ENCODE peak calls at places on chromosome 6, in seven cellular contexts. I is GM06990, A is cardiac muscle cell, U is Caco-2, R is upper lobe of right lung, H is fibroblast of the aortic adventitia, O is fibroblast of pulmonary artery. Q is an unnamed sample.
A peak's percentile ranks its signal among the peaks of the same experiment; 100 is the strongest.

GRCh38 chr6:153045271-153045670 is 42.8 kb upstream of the MTRF1L start:
- DNase-seq in O (no peak), U (no peak), H (no peak), I (no peak), A (no peak), R (no peak), Q (no peak)

GRCh38 chr6:96436398-96436797 is 85.2 kb upstream of the UFL1 start:
- DNase-seq in O (no peak), U (no peak), I (no peak), A (no peak), R (no peak), H (no peak), Q (no peak)

GRCh38 chr6:47680056-47680455 is 18.3 kb upstream of the ADGRF4 start:
- DNase-seq in H (no peak), I (no peak), O (no peak), A (no peak), U (peak; percentile 23), R (no peak), Q (no peak)

GRCh38 chr6:4157506-4157905 is 22.1 kb upstream of the ECI2 start:
- DNase-seq in A (no peak), H (no peak), I (no peak), O (no peak), R (no peak), U (no peak), Q (no peak)

GRCh38 chr6:21263531-21264287 is 329.8 kb upstream of the SOX4 start:
- DNase-seq in I (no peak), R (no peak), O (no peak), U (no peak), H (no peak), A (no peak), Q (no peak)

GRCh38 chr6:18226451-18226850 is 37.9 kb downstream of the DEK start:
- DNase-seq in I (no peak), H (peak; percentile 7), O (peak; percentile 7), A (no peak), R (no peak), U (no peak), Q (peak; percentile 65)

GRCh38 chr6:31203345-31203979 is 33.0 kb upstream of the POU5F1 start:
- DNase-seq in A (no peak), U (peak; percentile 52), H (peak; percentile 39), I (peak; percentile 71), O (peak; percentile 26), R (no peak), Q (peak; percentile 38)

GRCh38 chr6:149750136-149750609 is 632 bp downstream of the PCMT1 start:
- DNase-seq in R (no peak), I (no peak), U (peak; percentile 83), H (peak; percentile 44), A (peak; percentile 64), O (peak; percentile 38), Q (peak; percentile 30)

GRCh38 chr6:149934249-149935156 is 7.3 kb upstream of the ULBP2 start:
- DNase-seq in U (peak; percentile 69), A (peak; percentile 67), O (peak; percentile 84), I (no peak), R (no peak), H (peak; percentile 83), Q (peak; percentile 86)

GRCh38 chr6:23663652-23664051 is 462.4 kb upstream of the NRSN1 start:
- DNase-seq in O (no peak), I (no peak), R (no peak), U (no peak), A (no peak), H (no peak), Q (no peak)

GRCh38 chr6:149862901-149863595 is 1.1 kb downstream of the LRP11 start:
- DNase-seq in I (peak; percentile 37), A (peak; percentile 81), H (peak; percentile 73), O (peak; percentile 66), R (peak; percentile 89), U (peak; percentile 66), Q (peak; percentile 73)

GRCh38 chr6:11727995-11728961 is 50.3 kb downstream of the ADTRP start:
- DNase-seq in H (no peak), U (no peak), A (no peak), I (no peak), R (no peak), O (no peak), Q (no peak)

GRCh38 chr6:47631248-47632196 is 66.9 kb upstream of the ADGRF4 start:
- DNase-seq in O (peak; percentile 71), R (no peak), H (peak; percentile 77), I (peak; percentile 34), A (peak; percentile 51), U (peak; percentile 53), Q (peak; percentile 48)

GRCh38 chr6:134589512-134589911 is 271.6 kb upstream of the SGK1 start:
- DNase-seq in A (no peak), O (peak; percentile 99), I (no peak), H (peak; percentile 99), R (no peak), U (no peak), Q (peak; percentile 98)

GRCh38 chr6:159977242-159978214 is 8.6 kb downstream of the IGF2R start:
- DNase-seq in A (no peak), R (no peak), O (peak; percentile 87), H (peak; percentile 79), I (no peak), U (no peak), Q (peak; percentile 86)

GRCh38 chr6:43267619-43268347 is 24.5 kb downstream of the TTBK1 start:
- DNase-seq in U (peak; percentile 47), O (no peak), I (no peak), A (peak; percentile 52), R (no peak), H (no peak), Q (no peak)

GRCh38 chr6:4351857-4352669 is 216.7 kb upstream of the ECI2 start:
- DNase-seq in O (peak; percentile 97), U (peak; percentile 14), H (peak; percentile 98), I (no peak), R (no peak), A (no peak), Q (peak; percentile 84)

GRCh38 chr6:16216501-16217155 is 21.8 kb upstream of the GMPR start:
- DNase-seq in R (no peak), I (no peak), U (no peak), H (peak; percentile 70), A (no peak), O (peak; percentile 48), Q (peak; percentile 49)

GRCh38 chr6:159726196-159726917 is 949 bp upstream of the WTAP start:
- DNase-seq in A (no peak), O (no peak), U (no peak), H (no peak), I (no peak), R (no peak), Q (no peak)

GRCh38 chr6:155185544-155185943 is 78.3 kb upstream of the CLDN20 start:
- DNase-seq in H (no peak), A (no peak), R (no peak), U (peak; percentile 75), O (no peak), I (no peak), Q (no peak)

GRCh38 chr6:98835149-98836024 is 1.0 kb downstream of the POU3F2 start:
- DNase-seq in O (no peak), H (no peak), U (no peak), A (peak; percentile 39), R (no peak), I (no peak), Q (no peak)

DNA sequence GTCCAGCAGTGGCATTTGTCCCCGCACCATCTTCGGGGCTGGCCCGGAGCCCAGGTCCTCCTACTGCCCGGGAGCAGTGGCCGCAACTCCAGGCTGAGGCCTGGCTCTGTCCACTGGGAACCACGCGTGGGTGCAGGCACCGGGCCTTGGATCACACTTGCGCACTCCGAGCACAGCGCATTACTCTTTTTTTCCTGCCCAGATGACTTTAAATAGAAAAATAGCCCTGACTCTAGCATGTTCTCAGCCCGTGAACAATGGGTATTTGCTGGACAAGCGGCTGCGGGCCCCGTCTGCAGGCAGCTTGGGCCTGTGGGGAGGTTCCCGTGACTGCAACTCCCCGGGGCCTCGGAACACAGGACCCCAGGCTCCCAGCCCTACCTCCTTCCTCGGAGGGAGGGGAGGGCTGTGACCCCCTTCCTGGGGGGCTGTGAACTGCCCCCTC is 162.2 kb downstream of the TBXT start:
- DNase-seq in O (peak; percentile 74), I (no peak), R (no peak), A (peak; percentile 49), H (peak; percentile 63), U (no peak), Q (peak; percentile 41)
- H3K4me3 ChIP-seq in O (peak overlapping the region; percentile 37), I (no peak overlapping the region), R (peak overlapping the region; percentile 19), A (peak overlapping the region; percentile 29), H (peak overlapping the region; percentile 39), U (peak overlapping the region; percentile 26), Q (no peak overlapping the region)

GRCh38 chr6:115891704-115892225 is 168.9 kb downstream of the FRK start:
- DNase-seq in R (no peak), A (no peak), H (no peak), I (no peak), O (no peak), U (no peak), Q (no peak)

GRCh38 chr6:115894426-115894992 is 166.2 kb downstream of the FRK start:
- DNase-seq in H (no peak), I (no peak), O (no peak), A (no peak), R (no peak), U (no peak), Q (no peak)

GRCh38 chr6:115899883-115900282 is 160.8 kb downstream of the FRK start:
- DNase-seq in A (no peak), I (no peak), O (no peak), U (no peak), H (no peak), R (no peak), Q (no peak)

GRCh38 chr6:115898246-115898645 is 162.4 kb downstream of the FRK start:
- DNase-seq in H (peak; percentile 4), I (no peak), O (no peak), A (no peak), R (no peak), U (no peak), Q (peak; percentile 39)

GRCh38 chr6:115896538-115897129 is 164.1 kb downstream of the FRK start:
- DNase-seq in U (peak; percentile 46), O (peak; percentile 55), R (no peak), H (peak; percentile 35), I (peak; percentile 9), A (peak; percentile 49), Q (peak; percentile 15)
- TF ChIP-seq CTCF in U (peak; percentile 73), O (peak; percentile 91), R (peak; percentile 64), H (peak; percentile 74), I (peak; percentile 80), A (peak; percentile 83), Q (peak; percentile 71)

GRCh38 chr6:142867988-142868818 is 76.8 kb downstream of the HIVEP2 start:
- DNase-seq in A (peak; percentile 83), R (no peak), U (no peak), O (peak; percentile 94), I (no peak), H (peak; percentile 97), Q (no peak)
- H3K4me3 ChIP-seq in A (no peak overlapping the region), R (peak overlapping the region; percentile 12), U (no peak overlapping the region), O (peak overlapping the region; percentile 19), I (no peak overlapping the region), H (peak overlapping the region; percentile 1), Q (no peak overlapping the region)

DNA sequence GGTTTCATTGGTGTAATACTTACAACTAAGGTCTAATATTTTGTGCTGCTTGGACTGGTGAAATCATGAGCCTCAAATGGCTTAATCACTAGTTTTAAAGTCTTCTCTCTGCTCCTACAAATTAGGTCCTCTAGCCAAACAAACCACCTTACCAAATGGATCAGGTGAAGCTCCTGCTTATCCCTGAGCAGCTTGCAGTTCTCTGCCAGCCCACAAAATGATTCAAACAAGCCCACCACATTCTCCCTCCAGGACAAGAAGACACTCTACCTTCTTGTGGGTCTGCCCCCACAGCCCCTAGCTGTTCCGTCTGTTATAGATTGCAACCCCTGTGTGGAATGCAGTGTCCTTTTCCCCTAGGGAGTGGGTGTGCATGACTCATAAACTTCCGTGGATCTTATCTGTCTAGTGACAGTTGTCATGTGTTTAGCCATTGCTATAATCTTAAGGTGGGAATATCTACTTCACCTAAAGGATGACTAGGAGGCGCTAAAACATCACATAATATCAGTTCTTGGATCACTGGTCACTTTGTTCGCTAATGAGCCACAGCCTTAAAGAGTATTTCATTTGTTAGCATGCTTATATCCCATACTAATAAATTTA is 940.5 kb upstream of the MANEA start:
- DNase-seq in H (no peak), U (peak; percentile 9), O (peak; percentile 0), I (no peak), R (no peak), A (peak; percentile 32), Q (no peak)
- TF ChIP-seq CTCF in H (no peak), U (peak; percentile 27), O (no peak), I (no peak), R (peak; percentile 13), A (no peak), Q (no peak)